ENCODE peak calls at places on chromosome 2, in nine cellular contexts. One of them, this sample, is unnamed.

GRCh38 chr2:43623052-43623451 is 14.0 kb upstream of the PLEKHH2 start:
- DNase-seq in posterior cingulate gyrus: no peak
- DNase-seq in HuH-7.5: no peak
- DNase-seq in H9: no peak
- DNase-seq in A172: no peak
- DNase-seq in CD4-positive, CD25-positive, alpha-beta regulatory T cell: no peak
- DNase-seq in H54: no peak
- DNase-seq in uterus: peak; percentile 50
- DNase-seq in activated T-helper 1 cell treated with anti-CD3 and anti-CD28 coated beads, Interleukin-2, amount 50 U/mL, for 16 hours: no peak
- DNase-seq in this sample: no peak

GRCh38 chr2:230944123-230944653 is 19.1 kb upstream of the GPR55 start:
- DNase-seq in A172: no peak
- DNase-seq in posterior cingulate gyrus: peak; percentile 35
- DNase-seq in H9: no peak
- DNase-seq in CD4-positive, CD25-positive, alpha-beta regulatory T cell: peak; percentile 50
- DNase-seq in H54: no peak
- DNase-seq in uterus: no peak
- DNase-seq in activated T-helper 1 cell treated with anti-CD3 and anti-CD28 coated beads, Interleukin-2, amount 50 U/mL, for 16 hours: no peak
- DNase-seq in HuH-7.5: no peak
- DNase-seq in this sample: no peak

GRCh38 chr2:64525323-64525625 is 1.1 kb downstream of the AFTPH start:
- DNase-seq in HuH-7.5: no peak
- DNase-seq in H54: no peak
- DNase-seq in activated T-helper 1 cell treated with anti-CD3 and anti-CD28 coated beads, Interleukin-2, amount 50 U/mL, for 16 hours: no peak
- DNase-seq in posterior cingulate gyrus: no peak
- DNase-seq in H9: no peak
- DNase-seq in CD4-positive, CD25-positive, alpha-beta regulatory T cell: peak; percentile 67
- DNase-seq in uterus: no peak
- DNase-seq in A172: peak; percentile 14
- DNase-seq in this sample: peak; percentile 9

GRCh38 chr2:208627110-208627884 is 220.7 kb downstream of the PTH2R start:
- DNase-seq in H9: no peak
- DNase-seq in H54: no peak
- DNase-seq in posterior cingulate gyrus: no peak
- DNase-seq in uterus: no peak
- DNase-seq in HuH-7.5: no peak
- DNase-seq in CD4-positive, CD25-positive, alpha-beta regulatory T cell: no peak
- DNase-seq in activated T-helper 1 cell treated with anti-CD3 and anti-CD28 coated beads, Interleukin-2, amount 50 U/mL, for 16 hours: no peak
- DNase-seq in A172: no peak
- DNase-seq in this sample: no peak

GRCh38 chr2:16181062-16181740 is 240.9 kb downstream of the MYCN start:
- DNase-seq in H54: no peak
- DNase-seq in activated T-helper 1 cell treated with anti-CD3 and anti-CD28 coated beads, Interleukin-2, amount 50 U/mL, for 16 hours: no peak
- DNase-seq in CD4-positive, CD25-positive, alpha-beta regulatory T cell: no peak
- DNase-seq in uterus: no peak
- DNase-seq in posterior cingulate gyrus: no peak
- DNase-seq in H9: no peak
- DNase-seq in HuH-7.5: no peak
- DNase-seq in A172: no peak
- DNase-seq in this sample: no peak

GRCh38 chr2:236501531-236501930 is 68.1 kb upstream of the ACKR3 start:
- DNase-seq in posterior cingulate gyrus: no peak
- DNase-seq in HuH-7.5: no peak
- DNase-seq in activated T-helper 1 cell treated with anti-CD3 and anti-CD28 coated beads, Interleukin-2, amount 50 U/mL, for 16 hours: no peak
- DNase-seq in H9: no peak
- DNase-seq in A172: no peak
- DNase-seq in uterus: no peak
- DNase-seq in H54: no peak
- DNase-seq in CD4-positive, CD25-positive, alpha-beta regulatory T cell: no peak
- DNase-seq in this sample: no peak

GRCh38 chr2:128003463-128003862 is 24.4 kb downstream of the SAP130 start:
- DNase-seq in activated T-helper 1 cell treated with anti-CD3 and anti-CD28 coated beads, Interleukin-2, amount 50 U/mL, for 16 hours: no peak
- DNase-seq in H54: no peak
- DNase-seq in CD4-positive, CD25-positive, alpha-beta regulatory T cell: no peak
- DNase-seq in HuH-7.5: no peak
- DNase-seq in posterior cingulate gyrus: no peak
- DNase-seq in A172: no peak
- DNase-seq in uterus: no peak
- DNase-seq in H9: no peak
- DNase-seq in this sample: no peak

GRCh38 chr2:147688252-147688651 is 156.6 kb upstream of the ACVR2A start:
- DNase-seq in H54: no peak
- DNase-seq in H9: no peak
- DNase-seq in uterus: no peak
- DNase-seq in A172: peak; percentile 13
- DNase-seq in CD4-positive, CD25-positive, alpha-beta regulatory T cell: no peak
- DNase-seq in activated T-helper 1 cell treated with anti-CD3 and anti-CD28 coated beads, Interleukin-2, amount 50 U/mL, for 16 hours: no peak
- DNase-seq in posterior cingulate gyrus: no peak
- DNase-seq in HuH-7.5: no peak
- DNase-seq in this sample: no peak

GRCh38 chr2:235940330-235940729 is 227.9 kb downstream of the GBX2 start:
- DNase-seq in uterus: no peak
- DNase-seq in A172: peak; percentile 98
- DNase-seq in H9: no peak
- DNase-seq in activated T-helper 1 cell treated with anti-CD3 and anti-CD28 coated beads, Interleukin-2, amount 50 U/mL, for 16 hours: no peak
- DNase-seq in posterior cingulate gyrus: peak; percentile 90
- DNase-seq in H54: peak; percentile 95
- DNase-seq in CD4-positive, CD25-positive, alpha-beta regulatory T cell: no peak
- DNase-seq in HuH-7.5: no peak
- DNase-seq in this sample: peak; percentile 96

GRCh38 chr2:117118994-117119393 is 695.5 kb upstream of the DDX18 start:
- DNase-seq in posterior cingulate gyrus: no peak
- DNase-seq in A172: no peak
- DNase-seq in uterus: no peak
- DNase-seq in HuH-7.5: no peak
- DNase-seq in H54: no peak
- DNase-seq in H9: no peak
- DNase-seq in CD4-positive, CD25-positive, alpha-beta regulatory T cell: no peak
- DNase-seq in activated T-helper 1 cell treated with anti-CD3 and anti-CD28 coated beads, Interleukin-2, amount 50 U/mL, for 16 hours: no peak
- DNase-seq in this sample: no peak

GRCh38 chr2:154689158-154689557 is 9.3 kb upstream of the KCNJ3 start:
- DNase-seq in H9: no peak
- DNase-seq in uterus: no peak
- DNase-seq in CD4-positive, CD25-positive, alpha-beta regulatory T cell: no peak
- DNase-seq in posterior cingulate gyrus: no peak
- DNase-seq in A172: no peak
- DNase-seq in activated T-helper 1 cell treated with anti-CD3 and anti-CD28 coated beads, Interleukin-2, amount 50 U/mL, for 16 hours: no peak
- DNase-seq in H54: no peak
- DNase-seq in HuH-7.5: no peak
- DNase-seq in this sample: no peak

GRCh38 chr2:46493241-46493970 is 14.0 kb downstream of the TMEM247 start:
- DNase-seq in H54: peak; percentile 54
- DNase-seq in posterior cingulate gyrus: no peak
- DNase-seq in CD4-positive, CD25-positive, alpha-beta regulatory T cell: peak; percentile 26
- DNase-seq in HuH-7.5: no peak
- DNase-seq in uterus: no peak
- DNase-seq in activated T-helper 1 cell treated with anti-CD3 and anti-CD28 coated beads, Interleukin-2, amount 50 U/mL, for 16 hours: no peak
- DNase-seq in H9: no peak
- DNase-seq in A172: peak; percentile 80
- DNase-seq in this sample: peak; percentile 83

GRCh38 chr2:15730545-15731212 is 139.0 kb downstream of the DDX1 start:
- DNase-seq in posterior cingulate gyrus: peak; percentile 96
- DNase-seq in CD4-positive, CD25-positive, alpha-beta regulatory T cell: no peak
- DNase-seq in H9: no peak
- DNase-seq in HuH-7.5: peak; percentile 53
- DNase-seq in H54: peak; percentile 85
- DNase-seq in A172: peak; percentile 89
- DNase-seq in activated T-helper 1 cell treated with anti-CD3 and anti-CD28 coated beads, Interleukin-2, amount 50 U/mL, for 16 hours: no peak
- DNase-seq in uterus: peak; percentile 84
- DNase-seq in this sample: peak; percentile 90

GRCh38 chr2:185745864-185746859 is 7.6 kb downstream of the FSIP2 start:
- DNase-seq in H9: no peak
- DNase-seq in H54: no peak
- DNase-seq in posterior cingulate gyrus: no peak
- DNase-seq in CD4-positive, CD25-positive, alpha-beta regulatory T cell: no peak
- DNase-seq in A172: no peak
- DNase-seq in HuH-7.5: no peak
- DNase-seq in activated T-helper 1 cell treated with anti-CD3 and anti-CD28 coated beads, Interleukin-2, amount 50 U/mL, for 16 hours: no peak
- DNase-seq in uterus: no peak
- DNase-seq in this sample: no peak

GRCh38 chr2:170481201-170481600 is 233.9 kb upstream of the SP5 start:
- DNase-seq in activated T-helper 1 cell treated with anti-CD3 and anti-CD28 coated beads, Interleukin-2, amount 50 U/mL, for 16 hours: no peak
- DNase-seq in A172: no peak
- DNase-seq in CD4-positive, CD25-positive, alpha-beta regulatory T cell: no peak
- DNase-seq in HuH-7.5: no peak
- DNase-seq in H54: no peak
- DNase-seq in uterus: no peak
- DNase-seq in posterior cingulate gyrus: no peak
- DNase-seq in H9: no peak
- DNase-seq in this sample: no peak

GRCh38 chr2:173775440-173775839 is 189.7 kb downstream of the SP3 start:
- DNase-seq in posterior cingulate gyrus: no peak
- DNase-seq in activated T-helper 1 cell treated with anti-CD3 and anti-CD28 coated beads, Interleukin-2, amount 50 U/mL, for 16 hours: no peak
- DNase-seq in H54: no peak
- DNase-seq in uterus: no peak
- DNase-seq in HuH-7.5: no peak
- DNase-seq in A172: no peak
- DNase-seq in CD4-positive, CD25-positive, alpha-beta regulatory T cell: no peak
- DNase-seq in H9: no peak
- DNase-seq in this sample: no peak

GRCh38 chr2:230908595-230909191 is 16.3 kb downstream of the GPR55 start:
- DNase-seq in activated T-helper 1 cell treated with anti-CD3 and anti-CD28 coated beads, Interleukin-2, amount 50 U/mL, for 16 hours: no peak
- DNase-seq in CD4-positive, CD25-positive, alpha-beta regulatory T cell: peak; percentile 69
- DNase-seq in A172: peak; percentile 95
- DNase-seq in HuH-7.5: no peak
- DNase-seq in H54: peak; percentile 81
- DNase-seq in uterus: no peak
- DNase-seq in H9: peak; percentile 33
- DNase-seq in posterior cingulate gyrus: peak; percentile 83
- DNase-seq in this sample: peak; percentile 95